ENCODE peak calls at places on chromosomes 11 and 22, in seven cellular contexts. One of them, this sample, is unnamed.

GRCh38 chr22:46539169-46539568 is 1.7 kb upstream of the CELSR1 start:
- DNase-seq in omental fat pad: no peak
- DNase-seq in body of pancreas: no peak
- DNase-seq in CD14-positive monocyte: no peak
- DNase-seq in cardiac fibroblast: no peak
- DNase-seq in right lobe of liver: no peak
- DNase-seq in progenitor cell of endocrine pancreas: no peak
- DNase-seq in this sample: no peak

GRCh38 chr11:13955971-13956421 is 6.5 kb upstream of the SPON1 start:
- DNase-seq in body of pancreas: peak; percentile 67
- DNase-seq in progenitor cell of endocrine pancreas: peak; percentile 24
- DNase-seq in CD14-positive monocyte: no peak
- DNase-seq in cardiac fibroblast: peak; percentile 84
- DNase-seq in omental fat pad: no peak
- DNase-seq in right lobe of liver: peak; percentile 57
- DNase-seq in this sample: peak; percentile 33

GRCh38 chr11:123093686-123094085 is 31.8 kb upstream of the HSPA8 start:
- DNase-seq in body of pancreas: no peak
- DNase-seq in right lobe of liver: no peak
- DNase-seq in CD14-positive monocyte: no peak
- DNase-seq in cardiac fibroblast: no peak
- DNase-seq in progenitor cell of endocrine pancreas: no peak
- DNase-seq in omental fat pad: no peak
- DNase-seq in this sample: no peak

GRCh38 chr11:107549253-107549953 is 16.1 kb downstream of the ALKBH8 start:
- DNase-seq in right lobe of liver: no peak
- DNase-seq in progenitor cell of endocrine pancreas: no peak
- DNase-seq in body of pancreas: no peak
- DNase-seq in omental fat pad: no peak
- DNase-seq in CD14-positive monocyte: no peak
- DNase-seq in cardiac fibroblast: peak; percentile 63
- DNase-seq in this sample: peak; percentile 35

GRCh38 chr22:26763633-26764295 is 106.4 kb downstream of the MIAT start:
- DNase-seq in right lobe of liver: no peak
- DNase-seq in body of pancreas: no peak
- DNase-seq in cardiac fibroblast: peak; percentile 43
- DNase-seq in CD14-positive monocyte: no peak
- DNase-seq in omental fat pad: no peak
- DNase-seq in progenitor cell of endocrine pancreas: no peak
- DNase-seq in this sample: no peak

GRCh38 chr11:105693075-105693474 is 83.2 kb downstream of the GRIA4 start:
- DNase-seq in omental fat pad: no peak
- DNase-seq in CD14-positive monocyte: no peak
- DNase-seq in right lobe of liver: no peak
- DNase-seq in body of pancreas: no peak
- DNase-seq in cardiac fibroblast: peak; percentile 1
- DNase-seq in progenitor cell of endocrine pancreas: no peak
- DNase-seq in this sample: no peak

GRCh38 chr11:90192869-90193582 is 29.8 kb downstream of the CHORDC1 start:
- DNase-seq in progenitor cell of endocrine pancreas: no peak
- DNase-seq in body of pancreas: no peak
- DNase-seq in right lobe of liver: no peak
- DNase-seq in cardiac fibroblast: no peak
- DNase-seq in omental fat pad: no peak
- DNase-seq in CD14-positive monocyte: no peak
- DNase-seq in this sample: no peak

GRCh38 chr11:69297926-69298777 is 4.2 kb downstream of the MYEOV start:
- DNase-seq in cardiac fibroblast: peak; percentile 79
- DNase-seq in progenitor cell of endocrine pancreas: no peak
- DNase-seq in right lobe of liver: peak; percentile 68
- DNase-seq in body of pancreas: peak; percentile 80
- DNase-seq in omental fat pad: peak; percentile 42
- DNase-seq in CD14-positive monocyte: peak; percentile 96
- DNase-seq in this sample: peak; percentile 87

GRCh38 chr11:80241766-80242165 is 800.9 kb upstream of the TENM4 start:
- DNase-seq in body of pancreas: no peak
- DNase-seq in CD14-positive monocyte: no peak
- DNase-seq in cardiac fibroblast: peak; percentile 28
- DNase-seq in progenitor cell of endocrine pancreas: no peak
- DNase-seq in omental fat pad: no peak
- DNase-seq in right lobe of liver: no peak
- DNase-seq in this sample: no peak

GRCh38 chr11:62575156-62575555 is 1.5 kb upstream of the EEF1G start:
- DNase-seq in CD14-positive monocyte: no peak
- DNase-seq in omental fat pad: no peak
- DNase-seq in body of pancreas: peak; percentile 33
- DNase-seq in cardiac fibroblast: no peak
- DNase-seq in progenitor cell of endocrine pancreas: no peak
- DNase-seq in right lobe of liver: peak; percentile 61
- DNase-seq in this sample: no peak

GRCh38 chr11:11533751-11534150 is 88.1 kb downstream of the GALNT18 start:
- DNase-seq in omental fat pad: no peak
- DNase-seq in CD14-positive monocyte: no peak
- DNase-seq in right lobe of liver: no peak
- DNase-seq in cardiac fibroblast: no peak
- DNase-seq in body of pancreas: no peak
- DNase-seq in progenitor cell of endocrine pancreas: no peak
- DNase-seq in this sample: no peak

GRCh38 chr11:44726278-44727113 is at the start of gene TSPAN18:
- DNase-seq in body of pancreas: peak; percentile 4
- DNase-seq in cardiac fibroblast: no peak
- DNase-seq in omental fat pad: no peak
- DNase-seq in CD14-positive monocyte: no peak
- DNase-seq in right lobe of liver: no peak
- DNase-seq in progenitor cell of endocrine pancreas: no peak
- DNase-seq in this sample: peak; percentile 86

GRCh38 chr11:36147491-36147890 is 141.7 kb downstream of the COMMD9 start:
- DNase-seq in right lobe of liver: no peak
- DNase-seq in CD14-positive monocyte: no peak
- DNase-seq in cardiac fibroblast: no peak
- DNase-seq in body of pancreas: no peak
- DNase-seq in progenitor cell of endocrine pancreas: no peak
- DNase-seq in omental fat pad: no peak
- DNase-seq in this sample: no peak

GRCh38 chr11:32225491-32226285 is 134.8 kb downstream of the RCN1 start:
- DNase-seq in omental fat pad: no peak
- DNase-seq in cardiac fibroblast: no peak
- DNase-seq in CD14-positive monocyte: no peak
- DNase-seq in progenitor cell of endocrine pancreas: no peak
- DNase-seq in right lobe of liver: no peak
- DNase-seq in body of pancreas: no peak
- DNase-seq in this sample: no peak

GRCh38 chr22:46830841-46831240 is 68.4 kb downstream of the TBC1D22A start:
- DNase-seq in right lobe of liver: no peak
- DNase-seq in cardiac fibroblast: no peak
- DNase-seq in CD14-positive monocyte: no peak
- DNase-seq in body of pancreas: no peak
- DNase-seq in progenitor cell of endocrine pancreas: no peak
- DNase-seq in omental fat pad: no peak
- DNase-seq in this sample: no peak

GRCh38 chr22:30167734-30168133 is 78.8 kb downstream of the LIF start:
- DNase-seq in CD14-positive monocyte: no peak
- DNase-seq in omental fat pad: no peak
- DNase-seq in body of pancreas: no peak
- DNase-seq in right lobe of liver: no peak
- DNase-seq in progenitor cell of endocrine pancreas: no peak
- DNase-seq in cardiac fibroblast: no peak
- DNase-seq in this sample: no peak

GRCh38 chr22:50608996-50609395 is 8.4 kb downstream of the MAPK8IP2 start:
- DNase-seq in progenitor cell of endocrine pancreas: no peak
- DNase-seq in right lobe of liver: no peak
- DNase-seq in CD14-positive monocyte: no peak
- DNase-seq in omental fat pad: no peak
- DNase-seq in body of pancreas: no peak
- DNase-seq in cardiac fibroblast: no peak
- DNase-seq in this sample: no peak

GRCh38 chr11:121630041-121630440 is 177.3 kb upstream of the SORL1-AS1 start:
- DNase-seq in omental fat pad: no peak
- DNase-seq in body of pancreas: no peak
- DNase-seq in CD14-positive monocyte: no peak
- DNase-seq in cardiac fibroblast: peak; percentile 84
- DNase-seq in progenitor cell of endocrine pancreas: no peak
- DNase-seq in right lobe of liver: no peak
- DNase-seq in this sample: no peak

GRCh38 chr11:69050592-69051380 is 2.1 kb downstream of the TPCN2 start:
- DNase-seq in CD14-positive monocyte: no peak
- DNase-seq in omental fat pad: no peak
- DNase-seq in body of pancreas: no peak
- DNase-seq in cardiac fibroblast: no peak
- DNase-seq in progenitor cell of endocrine pancreas: no peak
- DNase-seq in right lobe of liver: peak; percentile 68
- DNase-seq in this sample: no peak

GRCh38 chr11:30481816-30482215 is 104.3 kb downstream of the MPPED2 start:
- DNase-seq in body of pancreas: no peak
- DNase-seq in omental fat pad: no peak
- DNase-seq in right lobe of liver: no peak
- DNase-seq in cardiac fibroblast: no peak
- DNase-seq in progenitor cell of endocrine pancreas: no peak
- DNase-seq in CD14-positive monocyte: no peak
- DNase-seq in this sample: no peak

GRCh38 chr11:20671856-20672546 is 2.6 kb downstream of the NELL1 start:
- DNase-seq in cardiac fibroblast: no peak
- DNase-seq in right lobe of liver: no peak
- DNase-seq in CD14-positive monocyte: no peak
- DNase-seq in omental fat pad: no peak
- DNase-seq in body of pancreas: no peak
- DNase-seq in progenitor cell of endocrine pancreas: no peak
- DNase-seq in this sample: no peak
- TF ChIP-seq CTCF in cardiac fibroblast: peak; percentile 10
- TF ChIP-seq CTCF in right lobe of liver: peak; percentile 35
- TF ChIP-seq CTCF in CD14-positive monocyte: no peak
- TF ChIP-seq CTCF in omental fat pad: no peak
- TF ChIP-seq CTCF in body of pancreas: no peak
- TF ChIP-seq CTCF in progenitor cell of endocrine pancreas: peak; percentile 41
- TF ChIP-seq CTCF in this sample: peak; percentile 16

GRCh38 chr11:27558401-27558800 is 51.8 kb upstream of the LIN7C start:
- DNase-seq in right lobe of liver: no peak
- DNase-seq in CD14-positive monocyte: no peak
- DNase-seq in omental fat pad: no peak
- DNase-seq in body of pancreas: no peak
- DNase-seq in cardiac fibroblast: peak; percentile 19
- DNase-seq in progenitor cell of endocrine pancreas: no peak
- DNase-seq in this sample: no peak
- TF ChIP-seq CTCF in right lobe of liver: no peak
- TF ChIP-seq CTCF in CD14-positive monocyte: no peak
- TF ChIP-seq CTCF in omental fat pad: no peak
- TF ChIP-seq CTCF in body of pancreas: no peak
- TF ChIP-seq CTCF in cardiac fibroblast: no peak
- TF ChIP-seq CTCF in progenitor cell of endocrine pancreas: no peak
- TF ChIP-seq CTCF in this sample: no peak

DNA sequence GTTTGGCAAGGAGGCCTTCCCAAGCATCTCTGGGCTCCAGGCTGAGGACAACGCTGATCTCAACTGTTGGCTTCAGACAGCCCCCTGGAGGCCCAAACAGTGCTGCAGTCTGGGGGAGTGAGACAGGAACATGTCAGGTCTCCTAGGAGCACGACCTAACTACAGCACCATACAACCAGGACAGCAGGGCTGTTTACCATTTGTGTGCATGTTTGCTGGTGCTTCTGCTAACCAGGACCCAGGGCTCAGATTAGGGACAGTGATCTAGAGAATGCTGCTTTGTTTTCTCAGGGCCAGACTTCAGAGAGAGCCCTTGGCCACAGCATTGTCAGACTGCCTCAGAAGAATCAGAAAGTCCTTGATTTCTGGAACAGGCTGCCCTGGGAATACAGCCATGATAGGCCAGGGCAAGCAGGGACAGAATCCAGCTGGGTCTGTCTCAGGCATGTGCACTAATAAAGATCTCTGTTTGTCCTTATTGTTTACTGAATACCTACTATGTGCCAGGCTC is 126.5 kb downstream of the VPREB1 start:
- DNase-seq in body of pancreas: no peak
- DNase-seq in omental fat pad: no peak
- DNase-seq in right lobe of liver: no peak
- DNase-seq in progenitor cell of endocrine pancreas: no peak
- DNase-seq in CD14-positive monocyte: no peak
- DNase-seq in cardiac fibroblast: peak; percentile 2
- DNase-seq in this sample: no peak
- TF ChIP-seq CTCF in body of pancreas: no peak
- TF ChIP-seq CTCF in omental fat pad: no peak
- TF ChIP-seq CTCF in right lobe of liver: no peak
- TF ChIP-seq CTCF in progenitor cell of endocrine pancreas: no peak
- TF ChIP-seq CTCF in CD14-positive monocyte: no peak
- TF ChIP-seq CTCF in cardiac fibroblast: no peak
- TF ChIP-seq CTCF in this sample: no peak

GRCh38 chr11:2526808-2527381 is 82.1 kb downstream of the KCNQ1 start:
- DNase-seq in cardiac fibroblast: no peak
- DNase-seq in right lobe of liver: peak; percentile 52
- DNase-seq in CD14-positive monocyte: peak; percentile 87
- DNase-seq in body of pancreas: peak; percentile 52
- DNase-seq in progenitor cell of endocrine pancreas: no peak
- DNase-seq in omental fat pad: peak; percentile 22
- DNase-seq in this sample: peak; percentile 78
- TF ChIP-seq CTCF in cardiac fibroblast: peak; percentile 6
- TF ChIP-seq CTCF in right lobe of liver: no peak
- TF ChIP-seq CTCF in CD14-positive monocyte: peak; percentile 72
- TF ChIP-seq CTCF in body of pancreas: peak; percentile 20
- TF ChIP-seq CTCF in progenitor cell of endocrine pancreas: peak; percentile 12
- TF ChIP-seq CTCF in omental fat pad: no peak
- TF ChIP-seq CTCF in this sample: peak; percentile 36

DNA sequence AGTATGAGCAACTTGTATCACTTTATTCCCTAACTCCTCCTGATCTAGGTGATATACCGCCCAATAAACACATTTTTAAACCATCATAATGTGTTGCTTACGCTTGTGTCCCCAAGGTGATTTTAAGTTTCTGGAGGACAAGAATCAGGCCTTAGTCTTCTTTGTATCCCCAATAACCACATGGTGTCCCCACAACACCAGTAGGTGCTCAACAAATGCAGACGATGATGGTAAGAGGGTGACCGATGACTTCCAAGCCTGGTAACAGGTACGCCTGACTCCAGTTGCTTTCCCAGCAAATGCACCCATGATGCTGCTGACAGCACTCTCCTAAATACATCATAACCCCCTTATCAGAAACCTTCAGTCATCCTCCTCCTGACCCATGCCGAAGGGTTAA is 64.2 kb downstream of the EFCAB6 start:
- DNase-seq in CD14-positive monocyte: no peak
- DNase-seq in cardiac fibroblast: no peak
- DNase-seq in omental fat pad: no peak
- DNase-seq in right lobe of liver: no peak
- DNase-seq in progenitor cell of endocrine pancreas: no peak
- DNase-seq in body of pancreas: no peak
- DNase-seq in this sample: no peak
- TF ChIP-seq CTCF in CD14-positive monocyte: no peak
- TF ChIP-seq CTCF in cardiac fibroblast: no peak
- TF ChIP-seq CTCF in omental fat pad: no peak
- TF ChIP-seq CTCF in right lobe of liver: no peak
- TF ChIP-seq CTCF in progenitor cell of endocrine pancreas: no peak
- TF ChIP-seq CTCF in body of pancreas: no peak
- TF ChIP-seq CTCF in this sample: no peak

This sample was measured in GM10248.